ENCODE peak calls at places on chromosomes 2 and 18, in six cellular contexts. One of them, this sample, is unnamed. For H3K36me3, the result is how much of the 10 kb centered on the place peaks cover.

GRCh38 chr2:1855150-1855549 is 110.8 kb upstream of the PXDN start:
- DNase-seq in upper lobe of right lung: no peak
- DNase-seq in HepG2: no peak
- DNase-seq in esophagus muscularis mucosa: no peak
- DNase-seq in RWPE2: no peak
- DNase-seq in IMR-90: no peak
- DNase-seq in this sample: peak

GRCh38 chr2:10811552-10811951 is 1.0 kb downstream of the PDIA6 start:
- DNase-seq in upper lobe of right lung: no peak
- DNase-seq in esophagus muscularis mucosa: no peak
- DNase-seq in IMR-90: no peak
- DNase-seq in HepG2: no peak
- DNase-seq in RWPE2: no peak
- DNase-seq in this sample: no peak

GRCh38 chr18:59540819-59541218 is 156.4 kb downstream of the CCBE1 start:
- DNase-seq in upper lobe of right lung: no peak
- DNase-seq in HepG2: no peak
- DNase-seq in IMR-90: peak
- DNase-seq in RWPE2: no peak
- DNase-seq in esophagus muscularis mucosa: no peak
- DNase-seq in this sample: peak

GRCh38 chr2:162403884-162404283 is 60.0 kb downstream of the GCA start:
- DNase-seq in RWPE2: no peak
- DNase-seq in HepG2: no peak
- DNase-seq in upper lobe of right lung: no peak
- DNase-seq in IMR-90: peak
- DNase-seq in esophagus muscularis mucosa: no peak
- DNase-seq in this sample: peak

GRCh38 chr2:88724643-88725332 is 33.3 kb downstream of the RPIA start:
- DNase-seq in RWPE2: no peak
- DNase-seq in upper lobe of right lung: no peak
- DNase-seq in esophagus muscularis mucosa: no peak
- DNase-seq in HepG2: no peak
- DNase-seq in IMR-90: no peak
- DNase-seq in this sample: no peak

GRCh38 chr2:10909050-10909995 is 2.4 kb upstream of the KCNF1 start:
- DNase-seq in upper lobe of right lung: no peak
- DNase-seq in IMR-90: no peak
- DNase-seq in RWPE2: no peak
- DNase-seq in esophagus muscularis mucosa: no peak
- DNase-seq in HepG2: peak
- DNase-seq in this sample: no peak

GRCh38 chr2:42567389-42567788 is 1.0 kb upstream of the MTA3 start:
- DNase-seq in upper lobe of right lung: no peak
- DNase-seq in HepG2: no peak
- DNase-seq in RWPE2: no peak
- DNase-seq in esophagus muscularis mucosa: no peak
- DNase-seq in IMR-90: peak
- DNase-seq in this sample: peak

GRCh38 chr2:65430515-65431416 is 1.6 kb downstream of the SPRED2 start:
- DNase-seq in esophagus muscularis mucosa: no peak
- DNase-seq in RWPE2: no peak
- DNase-seq in upper lobe of right lung: peak
- DNase-seq in HepG2: peak
- DNase-seq in IMR-90: peak
- DNase-seq in this sample: no peak

GRCh38 chr2:31853521-31853920 is 157.3 kb downstream of the MEMO1 start:
- DNase-seq in RWPE2: no peak
- DNase-seq in HepG2: no peak
- DNase-seq in upper lobe of right lung: no peak
- DNase-seq in IMR-90: no peak
- DNase-seq in esophagus muscularis mucosa: no peak
- DNase-seq in this sample: no peak

GRCh38 chr2:41853427-41854191 is 194.2 kb upstream of the PKDCC start:
- DNase-seq in upper lobe of right lung: no peak
- DNase-seq in esophagus muscularis mucosa: no peak
- DNase-seq in HepG2: peak
- DNase-seq in IMR-90: peak
- DNase-seq in RWPE2: no peak
- DNase-seq in this sample: peak

GRCh38 chr2:118846667-118847446 is 591 bp downstream of the EN1 start:
- DNase-seq in esophagus muscularis mucosa: no peak
- DNase-seq in HepG2: no peak
- DNase-seq in IMR-90: no peak
- DNase-seq in RWPE2: no peak
- DNase-seq in upper lobe of right lung: no peak
- DNase-seq in this sample: no peak

GRCh38 chr2:212381428-212382102 is 157.0 kb downstream of the ERBB4 start:
- DNase-seq in esophagus muscularis mucosa: no peak
- DNase-seq in HepG2: no peak
- DNase-seq in IMR-90: no peak
- DNase-seq in upper lobe of right lung: no peak
- DNase-seq in RWPE2: no peak
- DNase-seq in this sample: no peak

GRCh38 chr2:193973781-193974180 is 1683.2 kb upstream of the SLC39A10 start:
- DNase-seq in upper lobe of right lung: no peak
- DNase-seq in esophagus muscularis mucosa: no peak
- DNase-seq in RWPE2: no peak
- DNase-seq in HepG2: no peak
- DNase-seq in IMR-90: no peak
- DNase-seq in this sample: no peak

GRCh38 chr18:57670046-57670445 is 48.4 kb upstream of the NARS1 start:
- DNase-seq in RWPE2: no peak
- DNase-seq in IMR-90: no peak
- DNase-seq in esophagus muscularis mucosa: no peak
- DNase-seq in upper lobe of right lung: no peak
- DNase-seq in HepG2: no peak
- DNase-seq in this sample: no peak

GRCh38 chr2:58702302-58702696 is 461.2 kb upstream of the FANCL start:
- DNase-seq in upper lobe of right lung: no peak
- DNase-seq in HepG2: peak
- DNase-seq in esophagus muscularis mucosa: no peak
- DNase-seq in IMR-90: peak
- DNase-seq in RWPE2: no peak
- DNase-seq in this sample: peak

GRCh38 chr2:28320009-28320365 is 72.7 kb upstream of the FOSL2 start:
- DNase-seq in RWPE2: no peak
- DNase-seq in esophagus muscularis mucosa: peak
- DNase-seq in IMR-90: no peak
- DNase-seq in HepG2: no peak
- DNase-seq in upper lobe of right lung: no peak
- DNase-seq in this sample: no peak

GRCh38 chr2:230974096-230974913 is 21.6 kb upstream of the SPATA3 start:
- DNase-seq in upper lobe of right lung: no peak
- DNase-seq in IMR-90: peak
- DNase-seq in esophagus muscularis mucosa: no peak
- DNase-seq in HepG2: no peak
- DNase-seq in RWPE2: no peak
- DNase-seq in this sample: peak

GRCh38 chr2:209314641-209315040 is 109.2 kb upstream of the MAP2 start:
- DNase-seq in IMR-90: no peak
- DNase-seq in upper lobe of right lung: no peak
- DNase-seq in HepG2: no peak
- DNase-seq in esophagus muscularis mucosa: no peak
- DNase-seq in RWPE2: no peak
- DNase-seq in this sample: no peak

GRCh38 chr2:47069628-47070154 is 85.4 kb downstream of the STPG4 start:
- DNase-seq in RWPE2: peak
- DNase-seq in upper lobe of right lung: peak
- DNase-seq in HepG2: peak
- DNase-seq in esophagus muscularis mucosa: no peak
- DNase-seq in IMR-90: peak
- DNase-seq in this sample: no peak

GRCh38 chr18:24259869-24260662 is 121.2 kb downstream of the CABYR start:
- DNase-seq in RWPE2: no peak
- DNase-seq in IMR-90: peak
- DNase-seq in esophagus muscularis mucosa: no peak
- DNase-seq in HepG2: no peak
- DNase-seq in upper lobe of right lung: no peak
- DNase-seq in this sample: no peak

GRCh38 chr2:127664065-127664894 is 11.1 kb downstream of the LIMS2 start:
- DNase-seq in upper lobe of right lung: peak
- DNase-seq in HepG2: no peak
- DNase-seq in RWPE2: peak
- DNase-seq in IMR-90: no peak
- DNase-seq in esophagus muscularis mucosa: no peak
- DNase-seq in this sample: no peak

GRCh38 chr2:118061135-118061955 is 26.9 kb upstream of the INSIG2 start:
- DNase-seq in esophagus muscularis mucosa: no peak
- DNase-seq in HepG2: peak
- DNase-seq in IMR-90: peak
- DNase-seq in RWPE2: no peak
- DNase-seq in upper lobe of right lung: no peak
- DNase-seq in this sample: peak

GRCh38 chr2:20618886-20619521 is 31.9 kb downstream of the HS1BP3 start:
- DNase-seq in RWPE2: peak
- DNase-seq in IMR-90: no peak
- DNase-seq in esophagus muscularis mucosa: no peak
- DNase-seq in HepG2: no peak
- DNase-seq in upper lobe of right lung: peak
- DNase-seq in this sample: no peak

GRCh38 chr2:20618468-20618885 is 32.4 kb downstream of the HS1BP3 start:
- DNase-seq in esophagus muscularis mucosa: no peak
- DNase-seq in IMR-90: no peak
- DNase-seq in upper lobe of right lung: peak
- DNase-seq in HepG2: no peak
- DNase-seq in RWPE2: peak
- DNase-seq in this sample: no peak

GRCh38 chr2:20616341-20616871 is 34.5 kb downstream of the HS1BP3 start:
- DNase-seq in HepG2: no peak
- DNase-seq in RWPE2: peak
- DNase-seq in IMR-90: no peak
- DNase-seq in upper lobe of right lung: peak
- DNase-seq in esophagus muscularis mucosa: no peak
- DNase-seq in this sample: no peak

GRCh38 chr2:20617081-20617575 is 33.8 kb downstream of the HS1BP3 start:
- DNase-seq in HepG2: no peak
- DNase-seq in upper lobe of right lung: peak
- DNase-seq in esophagus muscularis mucosa: no peak
- DNase-seq in RWPE2: peak
- DNase-seq in IMR-90: no peak
- DNase-seq in this sample: no peak

GRCh38 chr2:20617892-20618467 is 32.9 kb downstream of the HS1BP3 start:
- DNase-seq in esophagus muscularis mucosa: peak
- DNase-seq in HepG2: peak
- DNase-seq in RWPE2: peak
- DNase-seq in upper lobe of right lung: peak
- DNase-seq in IMR-90: peak
- DNase-seq in this sample: peak
- TF ChIP-seq CTCF in esophagus muscularis mucosa: peak
- TF ChIP-seq CTCF in HepG2: peak
- TF ChIP-seq CTCF in RWPE2: peak
- TF ChIP-seq CTCF in upper lobe of right lung: peak
- TF ChIP-seq CTCF in IMR-90: peak
- TF ChIP-seq CTCF in this sample: peak

GRCh38 chr2:136356111-136357033 is 238.4 kb upstream of the CXCR4 start:
- DNase-seq in RWPE2: no peak
- DNase-seq in IMR-90: no peak
- DNase-seq in esophagus muscularis mucosa: no peak
- DNase-seq in HepG2: no peak
- DNase-seq in upper lobe of right lung: no peak
- DNase-seq in this sample: no peak
- H3K36me3 ChIP-seq in RWPE2: under half
- H3K36me3 ChIP-seq in IMR-90: under half
- H3K36me3 ChIP-seq in esophagus muscularis mucosa: under half
- H3K36me3 ChIP-seq in HepG2: under half
- H3K36me3 ChIP-seq in upper lobe of right lung: under half
- H3K36me3 ChIP-seq in this sample: under half

GRCh38 chr2:224835405-224835804 is 119.2 kb upstream of the CCDC195 start:
- DNase-seq in upper lobe of right lung: no peak
- DNase-seq in HepG2: no peak
- DNase-seq in esophagus muscularis mucosa: no peak
- DNase-seq in IMR-90: no peak
- DNase-seq in RWPE2: no peak
- DNase-seq in this sample: no peak

GRCh38 chr2:224838335-224838734 is 122.2 kb upstream of the CCDC195 start:
- DNase-seq in upper lobe of right lung: no peak
- DNase-seq in IMR-90: peak
- DNase-seq in esophagus muscularis mucosa: no peak
- DNase-seq in HepG2: no peak
- DNase-seq in RWPE2: no peak
- DNase-seq in this sample: peak

GRCh38 chr2:224837558-224837957 is 121.4 kb upstream of the CCDC195 start:
- DNase-seq in HepG2: no peak
- DNase-seq in RWPE2: peak
- DNase-seq in upper lobe of right lung: no peak
- DNase-seq in IMR-90: peak
- DNase-seq in esophagus muscularis mucosa: no peak
- DNase-seq in this sample: peak

GRCh38 chr2:224836263-224836662 is 120.1 kb upstream of the CCDC195 start:
- DNase-seq in esophagus muscularis mucosa: no peak
- DNase-seq in IMR-90: peak
- DNase-seq in RWPE2: no peak
- DNase-seq in HepG2: no peak
- DNase-seq in upper lobe of right lung: no peak
- DNase-seq in this sample: no peak

DNA sequence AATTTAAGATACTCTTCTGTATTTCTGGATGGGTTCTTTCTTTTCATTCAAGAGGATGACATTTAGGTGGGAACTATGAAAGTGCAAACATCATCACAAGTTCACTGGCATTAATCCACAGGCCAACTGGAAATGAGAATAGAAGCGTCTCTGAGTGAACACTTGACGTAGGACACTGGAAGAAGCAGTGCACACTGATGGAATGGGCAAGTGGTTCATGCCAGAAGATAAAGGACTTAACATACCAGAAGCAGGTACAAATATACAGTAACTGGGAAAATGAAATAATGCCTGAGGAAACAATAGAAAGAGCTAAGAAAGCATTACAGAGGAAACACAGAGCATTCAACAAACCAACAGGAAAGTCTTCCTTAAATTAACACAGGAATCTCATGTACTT is 120.9 kb upstream of the CCDC195 start:
- DNase-seq in esophagus muscularis mucosa: no peak
- DNase-seq in upper lobe of right lung: no peak
- DNase-seq in HepG2: no peak
- DNase-seq in RWPE2: no peak
- DNase-seq in IMR-90: no peak
- DNase-seq in this sample: no peak
- H3K4me3 ChIP-seq in esophagus muscularis mucosa: no peak
- H3K4me3 ChIP-seq in upper lobe of right lung: no peak
- H3K4me3 ChIP-seq in HepG2: no peak
- H3K4me3 ChIP-seq in RWPE2: no peak
- H3K4me3 ChIP-seq in IMR-90: no peak
- H3K4me3 ChIP-seq in this sample: no peak

DNA sequence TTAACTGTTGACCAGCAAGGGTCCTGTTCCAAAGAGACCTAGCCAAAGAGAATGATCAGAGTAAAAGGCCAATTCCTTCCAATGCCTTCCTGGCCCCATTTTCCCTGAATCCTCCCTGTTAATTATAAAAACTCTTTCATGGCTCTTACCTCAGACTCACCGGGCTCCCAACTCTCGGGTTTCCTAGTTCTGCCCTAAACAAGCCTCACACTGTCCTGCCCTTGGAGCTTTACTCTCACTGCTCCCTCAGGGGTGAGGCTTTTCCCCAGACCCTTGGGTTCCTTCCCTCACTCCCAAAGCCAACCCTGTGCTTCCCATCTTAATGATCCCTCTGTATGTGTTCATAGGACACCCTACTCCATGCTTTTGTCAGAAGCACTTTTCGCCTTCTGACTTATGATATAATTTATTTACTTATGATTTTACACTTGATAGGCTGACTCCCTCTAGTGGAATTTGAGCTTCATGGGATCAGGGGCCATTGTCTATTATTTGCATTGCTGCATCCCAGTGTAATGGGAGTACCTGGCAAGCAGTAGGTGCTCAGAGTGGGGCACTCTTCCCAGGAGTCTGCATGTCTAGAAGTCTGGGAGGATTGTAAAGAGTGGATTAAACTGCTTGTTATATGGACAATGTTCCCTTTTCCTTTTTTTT is 29.9 kb upstream of the ZNG1B start:
- DNase-seq in esophagus muscularis mucosa: no peak
- DNase-seq in HepG2: peak
- DNase-seq in IMR-90: peak
- DNase-seq in upper lobe of right lung: no peak
- DNase-seq in RWPE2: no peak
- DNase-seq in this sample: peak
- TF ChIP-seq CTCF in esophagus muscularis mucosa: no peak
- TF ChIP-seq CTCF in HepG2: peak
- TF ChIP-seq CTCF in IMR-90: peak
- TF ChIP-seq CTCF in upper lobe of right lung: peak
- TF ChIP-seq CTCF in RWPE2: peak
- TF ChIP-seq CTCF in this sample: peak